ENCODE peak calls at places on chromosomes 16 and 17, in seven cellular contexts. One of them, this sample, is unnamed. For H3K27me3, the result is how much of the 10 kb centered on the place peaks cover.

GRCh38 chr17:44307387-44308186 is 814 bp upstream of the RUNDC3A start:
- DNase-seq in H1: peak
- DNase-seq in lower lobe of right lung: no peak
- DNase-seq in CD8-positive, alpha-beta T cell: no peak
- DNase-seq in dorsolateral prefrontal cortex: peak
- DNase-seq in psoas muscle: no peak
- DNase-seq in left ventricle myocardium inferior: no peak
- DNase-seq in this sample: peak

GRCh38 chr16:87178977-87179376 is 138.2 kb downstream of the C16orf95 start:
- DNase-seq in H1: no peak
- DNase-seq in left ventricle myocardium inferior: peak
- DNase-seq in lower lobe of right lung: no peak
- DNase-seq in CD8-positive, alpha-beta T cell: no peak
- DNase-seq in psoas muscle: no peak
- DNase-seq in dorsolateral prefrontal cortex: no peak
- DNase-seq in this sample: peak

GRCh38 chr17:78769200-78769773 is 12.8 kb downstream of the CYTH1 start:
- DNase-seq in psoas muscle: no peak
- DNase-seq in CD8-positive, alpha-beta T cell: no peak
- DNase-seq in dorsolateral prefrontal cortex: no peak
- DNase-seq in lower lobe of right lung: no peak
- DNase-seq in left ventricle myocardium inferior: no peak
- DNase-seq in H1: no peak
- DNase-seq in this sample: peak

GRCh38 chr16:66891360-66891759 is 11.0 kb downstream of the PDP2 start:
- DNase-seq in CD8-positive, alpha-beta T cell: no peak
- DNase-seq in H1: no peak
- DNase-seq in lower lobe of right lung: no peak
- DNase-seq in dorsolateral prefrontal cortex: no peak
- DNase-seq in psoas muscle: peak
- DNase-seq in left ventricle myocardium inferior: no peak
- DNase-seq in this sample: no peak

GRCh38 chr16:15874745-15875314 is 13.6 kb downstream of the CEP20 start:
- DNase-seq in H1: peak
- DNase-seq in CD8-positive, alpha-beta T cell: no peak
- DNase-seq in left ventricle myocardium inferior: peak
- DNase-seq in lower lobe of right lung: no peak
- DNase-seq in dorsolateral prefrontal cortex: peak
- DNase-seq in psoas muscle: peak
- DNase-seq in this sample: peak

GRCh38 chr16:79598341-79599181 is 2.0 kb downstream of the MAF start:
- DNase-seq in dorsolateral prefrontal cortex: peak
- DNase-seq in psoas muscle: peak
- DNase-seq in lower lobe of right lung: peak
- DNase-seq in CD8-positive, alpha-beta T cell: peak
- DNase-seq in left ventricle myocardium inferior: peak
- DNase-seq in H1: peak
- DNase-seq in this sample: peak

GRCh38 chr17:81264640-81265039 is 25.5 kb downstream of the NDUFAF8 start:
- DNase-seq in CD8-positive, alpha-beta T cell: no peak
- DNase-seq in psoas muscle: no peak
- DNase-seq in dorsolateral prefrontal cortex: no peak
- DNase-seq in lower lobe of right lung: no peak
- DNase-seq in H1: no peak
- DNase-seq in left ventricle myocardium inferior: no peak
- DNase-seq in this sample: no peak

GRCh38 chr17:80889897-80890550 is 101.6 kb upstream of the CHMP6 start:
- DNase-seq in lower lobe of right lung: peak
- DNase-seq in CD8-positive, alpha-beta T cell: no peak
- DNase-seq in H1: no peak
- DNase-seq in psoas muscle: peak
- DNase-seq in dorsolateral prefrontal cortex: no peak
- DNase-seq in left ventricle myocardium inferior: no peak
- DNase-seq in this sample: no peak

GRCh38 chr16:88924834-88925539 is 52.0 kb downstream of the CBFA2T3 start:
- DNase-seq in CD8-positive, alpha-beta T cell: no peak
- DNase-seq in lower lobe of right lung: no peak
- DNase-seq in psoas muscle: peak
- DNase-seq in dorsolateral prefrontal cortex: peak
- DNase-seq in left ventricle myocardium inferior: no peak
- DNase-seq in H1: no peak
- DNase-seq in this sample: peak

GRCh38 chr16:3456374-3456773 is 12.9 kb downstream of the NAA60 start:
- DNase-seq in H1: no peak
- DNase-seq in dorsolateral prefrontal cortex: no peak
- DNase-seq in lower lobe of right lung: no peak
- DNase-seq in left ventricle myocardium inferior: no peak
- DNase-seq in psoas muscle: no peak
- DNase-seq in CD8-positive, alpha-beta T cell: no peak
- DNase-seq in this sample: no peak

GRCh38 chr16:3458278-3458851 is 14.9 kb downstream of the NAA60 start:
- DNase-seq in psoas muscle: peak
- DNase-seq in H1: peak
- DNase-seq in dorsolateral prefrontal cortex: no peak
- DNase-seq in left ventricle myocardium inferior: no peak
- DNase-seq in CD8-positive, alpha-beta T cell: no peak
- DNase-seq in lower lobe of right lung: no peak
- DNase-seq in this sample: peak

GRCh38 chr16:3458852-3459361 is 15.4 kb downstream of the NAA60 start:
- DNase-seq in CD8-positive, alpha-beta T cell: no peak
- DNase-seq in lower lobe of right lung: no peak
- DNase-seq in psoas muscle: no peak
- DNase-seq in H1: no peak
- DNase-seq in dorsolateral prefrontal cortex: no peak
- DNase-seq in left ventricle myocardium inferior: no peak
- DNase-seq in this sample: no peak

GRCh38 chr16:3459401-3460090 is 16.1 kb downstream of the NAA60 start:
- DNase-seq in dorsolateral prefrontal cortex: no peak
- DNase-seq in psoas muscle: no peak
- DNase-seq in lower lobe of right lung: no peak
- DNase-seq in H1: no peak
- DNase-seq in CD8-positive, alpha-beta T cell: no peak
- DNase-seq in left ventricle myocardium inferior: no peak
- DNase-seq in this sample: no peak

GRCh38 chr16:3457434-3458252 is 14.2 kb downstream of the NAA60 start:
- DNase-seq in H1: peak
- DNase-seq in dorsolateral prefrontal cortex: peak
- DNase-seq in left ventricle myocardium inferior: peak
- DNase-seq in psoas muscle: peak
- DNase-seq in lower lobe of right lung: peak
- DNase-seq in CD8-positive, alpha-beta T cell: peak
- DNase-seq in this sample: peak
- TF ChIP-seq CTCF in H1: peak
- TF ChIP-seq CTCF in dorsolateral prefrontal cortex: peak
- TF ChIP-seq CTCF in left ventricle myocardium inferior: peak
- TF ChIP-seq CTCF in psoas muscle: peak
- TF ChIP-seq CTCF in lower lobe of right lung: peak
- TF ChIP-seq CTCF in CD8-positive, alpha-beta T cell: peak
- TF ChIP-seq CTCF in this sample: peak

GRCh38 chr17:46822388-46822921 is 4.0 kb upstream of the WNT3 start:
- DNase-seq in CD8-positive, alpha-beta T cell: no peak
- DNase-seq in psoas muscle: peak
- DNase-seq in lower lobe of right lung: peak
- DNase-seq in H1: peak
- DNase-seq in dorsolateral prefrontal cortex: no peak
- DNase-seq in left ventricle myocardium inferior: no peak
- DNase-seq in this sample: no peak
- H3K27me3 ChIP-seq in CD8-positive, alpha-beta T cell: under half
- H3K27me3 ChIP-seq in psoas muscle: under half
- H3K27me3 ChIP-seq in lower lobe of right lung: half or more
- H3K27me3 ChIP-seq in H1: half or more
- H3K27me3 ChIP-seq in dorsolateral prefrontal cortex: under half
- H3K27me3 ChIP-seq in left ventricle myocardium inferior: half or more
- H3K27me3 ChIP-seq in this sample: half or more

GRCh38 chr17:58277107-58277506 is 3.6 kb downstream of the MPO start:
- DNase-seq in lower lobe of right lung: no peak
- DNase-seq in dorsolateral prefrontal cortex: no peak
- DNase-seq in CD8-positive, alpha-beta T cell: no peak
- DNase-seq in psoas muscle: no peak
- DNase-seq in H1: no peak
- DNase-seq in left ventricle myocardium inferior: no peak
- DNase-seq in this sample: peak

GRCh38 chr17:58277726-58278595 is 2.8 kb downstream of the MPO start:
- DNase-seq in lower lobe of right lung: no peak
- DNase-seq in psoas muscle: no peak
- DNase-seq in H1: no peak
- DNase-seq in CD8-positive, alpha-beta T cell: no peak
- DNase-seq in left ventricle myocardium inferior: no peak
- DNase-seq in dorsolateral prefrontal cortex: no peak
- DNase-seq in this sample: no peak

GRCh38 chr17:58273453-58274104 is 7.2 kb downstream of the MPO start:
- DNase-seq in dorsolateral prefrontal cortex: no peak
- DNase-seq in CD8-positive, alpha-beta T cell: no peak
- DNase-seq in lower lobe of right lung: no peak
- DNase-seq in H1: no peak
- DNase-seq in left ventricle myocardium inferior: no peak
- DNase-seq in psoas muscle: no peak
- DNase-seq in this sample: no peak

GRCh38 chr17:58276423-58276822 is 4.3 kb downstream of the MPO start:
- DNase-seq in H1: no peak
- DNase-seq in CD8-positive, alpha-beta T cell: no peak
- DNase-seq in psoas muscle: no peak
- DNase-seq in dorsolateral prefrontal cortex: no peak
- DNase-seq in left ventricle myocardium inferior: no peak
- DNase-seq in lower lobe of right lung: no peak
- DNase-seq in this sample: no peak

GRCh38 chr17:58275417-58275816 is 5.3 kb downstream of the MPO start:
- DNase-seq in psoas muscle: no peak
- DNase-seq in lower lobe of right lung: no peak
- DNase-seq in left ventricle myocardium inferior: no peak
- DNase-seq in dorsolateral prefrontal cortex: no peak
- DNase-seq in CD8-positive, alpha-beta T cell: no peak
- DNase-seq in H1: no peak
- DNase-seq in this sample: no peak
- TF ChIP-seq CTCF in psoas muscle: no peak
- TF ChIP-seq CTCF in lower lobe of right lung: no peak
- TF ChIP-seq CTCF in left ventricle myocardium inferior: no peak
- TF ChIP-seq CTCF in dorsolateral prefrontal cortex: no peak
- TF ChIP-seq CTCF in CD8-positive, alpha-beta T cell: no peak
- TF ChIP-seq CTCF in H1: no peak
- TF ChIP-seq CTCF in this sample: no peak

DNA sequence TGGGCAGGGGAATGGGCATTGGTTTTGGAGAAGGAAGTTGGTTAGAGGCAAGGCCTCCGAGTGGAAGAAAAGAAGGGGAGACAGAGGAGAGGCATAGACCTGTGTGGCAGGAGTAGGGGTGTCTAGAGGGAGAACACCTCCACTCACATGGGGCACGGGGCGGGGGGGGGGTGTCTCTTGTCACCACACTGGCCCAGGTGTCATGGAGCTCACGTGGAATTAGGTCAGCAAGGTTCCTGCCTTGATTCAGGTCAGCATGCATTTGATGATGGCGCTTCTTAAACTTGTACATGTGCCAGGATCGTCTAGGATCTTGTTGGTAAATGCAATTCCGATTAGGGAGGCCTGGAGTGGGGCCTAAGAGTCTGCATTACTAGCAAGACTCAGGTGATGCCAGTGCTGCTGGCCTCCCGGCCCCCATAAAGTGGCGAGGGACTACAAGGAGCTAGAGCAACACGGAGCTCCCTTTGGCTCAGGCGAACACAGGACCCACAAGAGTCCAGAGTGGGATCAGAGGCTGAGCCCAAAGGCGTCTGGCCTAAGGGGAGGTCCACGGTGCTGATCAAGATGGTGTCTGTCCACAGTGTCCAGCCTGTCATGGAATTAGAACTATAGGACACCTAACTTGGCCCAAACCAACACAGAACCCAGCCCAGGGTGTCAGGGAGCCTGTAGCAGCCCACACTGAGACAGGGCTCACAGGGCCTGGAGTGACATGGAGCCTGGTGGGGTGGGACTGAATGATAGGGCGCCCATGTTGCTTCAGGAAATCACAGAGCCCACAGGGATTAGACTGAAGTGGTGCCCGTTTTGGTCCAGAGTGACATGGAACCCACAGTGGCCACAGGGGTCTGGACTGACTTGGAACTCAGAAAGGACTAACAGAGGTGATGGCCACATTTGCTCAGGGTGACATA is 16.7 kb downstream of the EPOP start:
- DNase-seq in left ventricle myocardium inferior: no peak
- DNase-seq in H1: no peak
- DNase-seq in psoas muscle: no peak
- DNase-seq in dorsolateral prefrontal cortex: no peak
- DNase-seq in CD8-positive, alpha-beta T cell: no peak
- DNase-seq in lower lobe of right lung: no peak
- DNase-seq in this sample: no peak
- H3K27me3 ChIP-seq in left ventricle myocardium inferior: half or more
- H3K27me3 ChIP-seq in H1: under half
- H3K27me3 ChIP-seq in psoas muscle: under half
- H3K27me3 ChIP-seq in dorsolateral prefrontal cortex: under half
- H3K27me3 ChIP-seq in CD8-positive, alpha-beta T cell: under half
- H3K27me3 ChIP-seq in lower lobe of right lung: under half
- H3K27me3 ChIP-seq in this sample: under half

GRCh38 chr17:73564856-73565255 is 79.4 kb downstream of the SDK2 start:
- DNase-seq in left ventricle myocardium inferior: no peak
- DNase-seq in lower lobe of right lung: no peak
- DNase-seq in psoas muscle: no peak
- DNase-seq in dorsolateral prefrontal cortex: no peak
- DNase-seq in CD8-positive, alpha-beta T cell: no peak
- DNase-seq in H1: no peak
- DNase-seq in this sample: no peak
- TF ChIP-seq CTCF in left ventricle myocardium inferior: no peak
- TF ChIP-seq CTCF in lower lobe of right lung: no peak
- TF ChIP-seq CTCF in psoas muscle: no peak
- TF ChIP-seq CTCF in dorsolateral prefrontal cortex: no peak
- TF ChIP-seq CTCF in CD8-positive, alpha-beta T cell: no peak
- TF ChIP-seq CTCF in H1: no peak
- TF ChIP-seq CTCF in this sample: no peak